ENCODE peak calls at places on chromosomes 5 and 9, in seven cellular contexts. Q is fibroblast of mammary gland, M is AG04450, J is HFF-Myc, W is endothelial cell, O is uterus, A is hepatocyte. H is an unnamed sample.

GRCh38 chr9:88322906-88323566 is 65.2 kb upstream of the SPIN1 start:
- DNase-seq in A (no peak), W (no peak), O (no peak), Q (no peak), M (no peak), J (no peak), H (peak; percentile 64)

GRCh38 chr5:102288630-102289029 is 7.5 kb downstream of the SLCO4C1 start:
- DNase-seq in J (no peak), A (no peak), M (no peak), O (no peak), Q (no peak), W (no peak), H (no peak)

GRCh38 chr5:115470921-115471320 is 73.7 kb downstream of the FEM1C start:
- DNase-seq in A (no peak), O (no peak), W (no peak), M (no peak), J (no peak), Q (peak; percentile 32), H (peak; percentile 22)

GRCh38 chr9:6687180-6687579 is 41.7 kb upstream of the GLDC start:
- DNase-seq in J (no peak), W (no peak), O (no peak), A (no peak), M (no peak), Q (no peak), H (no peak)

GRCh38 chr9:93091056-93091452 is 5.0 kb upstream of the CARD19 start:
- DNase-seq in W (no peak), O (no peak), Q (no peak), M (no peak), J (no peak), A (no peak), H (no peak)

GRCh38 chr5:43017438-43017820 is 22.7 kb downstream of the ANXA2R start:
- DNase-seq in M (no peak), O (no peak), A (peak; percentile 54), J (no peak), W (peak; percentile 34), Q (peak; percentile 50), H (no peak)

GRCh38 chr5:68730220-68731010 is 363.4 kb upstream of the SLC30A5 start:
- DNase-seq in O (peak; percentile 77), Q (peak; percentile 79), A (peak; percentile 62), W (no peak), M (peak; percentile 33), J (peak; percentile 67), H (peak; percentile 71)

GRCh38 chr9:135330307-135330631 is 149.3 kb upstream of the PPP1R26 start:
- DNase-seq in W (no peak), Q (no peak), O (no peak), A (no peak), M (no peak), J (no peak), H (no peak)

GRCh38 chr5:66538531-66538930 is 57.7 kb upstream of the MAST4 start:
- DNase-seq in Q (no peak), O (no peak), W (no peak), J (no peak), A (no peak), M (no peak), H (no peak)

GRCh38 chr5:174608631-174609097 is 115.7 kb upstream of the MSX2 start:
- DNase-seq in A (no peak), W (no peak), J (no peak), M (no peak), O (peak; percentile 29), Q (no peak), H (no peak)

GRCh38 chr5:123414975-123415374 is 8.2 kb downstream of the CEP120 start:
- DNase-seq in W (no peak), Q (no peak), J (no peak), A (no peak), O (no peak), M (no peak), H (no peak)

GRCh38 chr9:18343799-18344198 is 130.2 kb upstream of the ADAMTSL1 start:
- DNase-seq in Q (peak; percentile 70), A (peak; percentile 34), O (no peak), J (no peak), M (no peak), W (no peak), H (peak; percentile 52)

GRCh38 chr5:66516535-66516934 is 79.7 kb upstream of the MAST4 start:
- DNase-seq in M (no peak), O (no peak), A (no peak), Q (no peak), W (no peak), J (no peak), H (no peak)

GRCh38 chr5:108212775-108213346 is 169.0 kb downstream of the FBXL17 start:
- DNase-seq in J (no peak), W (no peak), Q (no peak), O (no peak), A (peak; percentile 52), M (peak; percentile 26), H (peak; percentile 2)

GRCh38 chr5:78203815-78204214 is 90.7 kb downstream of the AP3B1 start:
- DNase-seq in Q (no peak), J (no peak), W (no peak), M (no peak), O (no peak), A (no peak), H (no peak)

GRCh38 chr9:125426926-125427325 is 165.3 kb downstream of the GAPVD1 start:
- DNase-seq in A (no peak), M (no peak), Q (no peak), J (no peak), O (no peak), W (no peak), H (no peak)

GRCh38 chr9:132877818-132878694 is at the start of gene AK8:
- DNase-seq in J (peak; percentile 12), Q (peak; percentile 60), O (peak; percentile 56), W (peak; percentile 82), M (no peak), A (peak; percentile 92), H (peak; percentile 73)
- TF ChIP-seq CTCF in J (no peak), Q (no peak), O (no peak), W (no peak), M (no peak), A (no peak), H (no peak)

DNA sequence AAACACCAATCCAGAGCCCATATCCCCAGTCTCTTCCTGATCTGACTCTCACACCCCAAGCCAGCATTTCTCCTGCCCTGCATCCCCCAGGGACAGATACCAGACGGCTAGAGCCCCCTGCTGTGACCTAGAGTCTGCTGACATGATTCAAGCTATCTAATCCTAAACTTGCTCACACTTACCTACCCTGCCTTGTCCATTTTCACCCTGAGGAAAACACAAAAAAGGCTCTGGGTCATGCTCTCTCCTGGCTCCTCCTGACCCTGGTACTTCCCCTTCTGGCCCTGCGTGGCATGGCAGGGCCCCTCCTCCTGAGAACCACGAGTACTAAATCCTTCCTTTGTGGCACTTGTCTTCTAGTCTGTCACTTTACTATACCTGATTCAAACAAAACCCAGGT is 2.8 kb upstream of the ARRDC1 start:
- DNase-seq in W (no peak), O (no peak), M (no peak), Q (no peak), J (no peak), A (peak; percentile 2), H (no peak)
- TF ChIP-seq CTCF in W (no peak), O (no peak), M (no peak), Q (no peak), J (no peak), A (no peak), H (no peak)

GRCh38 chr9:138025908-138026307 is 148.3 kb downstream of the CACNA1B start:
- DNase-seq in M (no peak), J (no peak), A (no peak), Q (no peak), W (no peak), O (no peak), H (no peak)

GRCh38 chr9:138023394-138024124 is 146.0 kb downstream of the CACNA1B start:
- DNase-seq in M (no peak), Q (no peak), W (no peak), O (no peak), A (no peak), J (no peak), H (no peak)

GRCh38 chr9:138025417-138025816 is 147.8 kb downstream of the CACNA1B start:
- DNase-seq in A (no peak), M (no peak), W (no peak), Q (no peak), O (no peak), J (no peak), H (no peak)

GRCh38 chr9:138024131-138024530 is 146.5 kb downstream of the CACNA1B start:
- DNase-seq in A (no peak), O (no peak), M (no peak), W (no peak), Q (no peak), J (no peak), H (no peak)

GRCh38 chr9:138024831-138025291 is 147.3 kb downstream of the CACNA1B start:
- DNase-seq in W (no peak), A (no peak), M (no peak), J (no peak), O (no peak), Q (no peak), H (no peak)
- TF ChIP-seq CTCF in W (no peak), A (no peak), M (no peak), J (no peak), O (no peak), Q (no peak), H (no peak)

GRCh38 chr5:147925020-147925419 is 18.7 kb upstream of the C5orf46 start:
- DNase-seq in A (no peak), O (no peak), W (no peak), M (no peak), Q (no peak), J (no peak), H (no peak)

GRCh38 chr5:147918899-147919298 is 12.6 kb upstream of the C5orf46 start:
- DNase-seq in A (no peak), Q (no peak), W (no peak), M (no peak), O (no peak), J (no peak), H (no peak)

GRCh38 chr5:147921134-147921533 is 14.8 kb upstream of the C5orf46 start:
- DNase-seq in J (no peak), W (no peak), A (no peak), M (no peak), Q (no peak), O (no peak), H (no peak)

GRCh38 chr5:147918101-147918500 is 11.8 kb upstream of the C5orf46 start:
- DNase-seq in O (no peak), J (no peak), A (no peak), W (no peak), M (peak; percentile 8), Q (peak; percentile 25), H (no peak)

GRCh38 chr5:147920420-147921030 is 14.2 kb upstream of the C5orf46 start:
- DNase-seq in M (no peak), O (no peak), W (no peak), J (no peak), Q (no peak), A (no peak), H (no peak)
- TF ChIP-seq CTCF in M (no peak), O (no peak), W (no peak), J (no peak), Q (no peak), A (no peak), H (no peak)